ENCODE peak calls at places on chromosomes 4 and X, in nine cellular contexts. One of them, this sample, is unnamed.

GRCh38 chr4:73698217-73698616 is 42.2 kb upstream of the CXCL8 start:
- DNase-seq in brain microvascular endothelial cell: no peak
- DNase-seq in right lobe of liver: no peak
- DNase-seq in IMR-90: peak
- DNase-seq in fibroblast of mammary gland: peak
- DNase-seq in GM06990: no peak
- DNase-seq in HFF-Myc: no peak
- DNase-seq in upper lobe of right lung: no peak
- DNase-seq in thoracic aorta: no peak
- DNase-seq in this sample: no peak

GRCh38 chr4:24753519-24753918 is 41.9 kb upstream of the SOD3 start:
- DNase-seq in brain microvascular endothelial cell: peak
- DNase-seq in right lobe of liver: no peak
- DNase-seq in IMR-90: peak
- DNase-seq in fibroblast of mammary gland: peak
- DNase-seq in GM06990: no peak
- DNase-seq in HFF-Myc: no peak
- DNase-seq in upper lobe of right lung: no peak
- DNase-seq in thoracic aorta: no peak
- DNase-seq in this sample: no peak

GRCh38 chr4:3513807-3514206 is 18.4 kb downstream of the LRPAP1 start:
- DNase-seq in brain microvascular endothelial cell: no peak
- DNase-seq in right lobe of liver: no peak
- DNase-seq in IMR-90: no peak
- DNase-seq in fibroblast of mammary gland: no peak
- DNase-seq in GM06990: no peak
- DNase-seq in HFF-Myc: no peak
- DNase-seq in upper lobe of right lung: no peak
- DNase-seq in thoracic aorta: no peak
- DNase-seq in this sample: no peak

GRCh38 chr4:76558391-76559235 is 123.6 kb downstream of the SHROOM3 start:
- DNase-seq in brain microvascular endothelial cell: no peak
- DNase-seq in right lobe of liver: no peak
- DNase-seq in IMR-90: peak
- DNase-seq in fibroblast of mammary gland: no peak
- DNase-seq in GM06990: no peak
- DNase-seq in HFF-Myc: no peak
- DNase-seq in upper lobe of right lung: no peak
- DNase-seq in thoracic aorta: no peak
- DNase-seq in this sample: no peak

GRCh38 chrX:108537005-108537404 is 97.4 kb downstream of the COL4A5 start:
- DNase-seq in brain microvascular endothelial cell: peak
- DNase-seq in right lobe of liver: no peak
- DNase-seq in IMR-90: peak
- DNase-seq in fibroblast of mammary gland: peak
- DNase-seq in GM06990: no peak
- DNase-seq in HFF-Myc: no peak
- DNase-seq in upper lobe of right lung: no peak
- DNase-seq in thoracic aorta: no peak
- DNase-seq in this sample: no peak

GRCh38 chr4:71230258-71230594 is 108.6 kb upstream of the SLC4A4 start:
- DNase-seq in brain microvascular endothelial cell: no peak
- DNase-seq in right lobe of liver: peak
- DNase-seq in IMR-90: peak
- DNase-seq in fibroblast of mammary gland: no peak
- DNase-seq in GM06990: no peak
- DNase-seq in HFF-Myc: no peak
- DNase-seq in upper lobe of right lung: no peak
- DNase-seq in thoracic aorta: no peak
- DNase-seq in this sample: no peak

GRCh38 chr4:53196872-53197759 is 168.7 kb downstream of the SCFD2 start:
- DNase-seq in brain microvascular endothelial cell: peak
- DNase-seq in right lobe of liver: no peak
- DNase-seq in IMR-90: peak
- DNase-seq in fibroblast of mammary gland: peak
- DNase-seq in GM06990: no peak
- DNase-seq in HFF-Myc: peak
- DNase-seq in upper lobe of right lung: no peak
- DNase-seq in thoracic aorta: no peak
- DNase-seq in this sample: no peak

GRCh38 chr4:43411226-43411625 is 518.7 kb downstream of the GRXCR1 start:
- DNase-seq in brain microvascular endothelial cell: no peak
- DNase-seq in right lobe of liver: no peak
- DNase-seq in IMR-90: peak
- DNase-seq in fibroblast of mammary gland: peak
- DNase-seq in GM06990: no peak
- DNase-seq in HFF-Myc: no peak
- DNase-seq in upper lobe of right lung: no peak
- DNase-seq in thoracic aorta: no peak
- DNase-seq in this sample: no peak

GRCh38 chr4:22869235-22869634 is 176.5 kb downstream of the GBA3 start:
- DNase-seq in brain microvascular endothelial cell: no peak
- DNase-seq in right lobe of liver: no peak
- DNase-seq in IMR-90: no peak
- DNase-seq in fibroblast of mammary gland: no peak
- DNase-seq in GM06990: no peak
- DNase-seq in HFF-Myc: no peak
- DNase-seq in upper lobe of right lung: no peak
- DNase-seq in thoracic aorta: no peak
- DNase-seq in this sample: no peak

GRCh38 chr4:150056569-150056968 is 21.7 kb upstream of the DCLK2 start:
- DNase-seq in brain microvascular endothelial cell: no peak
- DNase-seq in right lobe of liver: no peak
- DNase-seq in IMR-90: peak
- DNase-seq in fibroblast of mammary gland: peak
- DNase-seq in GM06990: no peak
- DNase-seq in HFF-Myc: no peak
- DNase-seq in upper lobe of right lung: no peak
- DNase-seq in thoracic aorta: no peak
- DNase-seq in this sample: no peak

GRCh38 chr4:17511950-17512795 is at the start of gene QDPR:
- DNase-seq in brain microvascular endothelial cell: peak
- DNase-seq in right lobe of liver: peak
- DNase-seq in IMR-90: peak
- DNase-seq in fibroblast of mammary gland: peak
- DNase-seq in GM06990: peak
- DNase-seq in HFF-Myc: no peak
- DNase-seq in upper lobe of right lung: peak
- DNase-seq in thoracic aorta: no peak
- DNase-seq in this sample: peak

GRCh38 chrX:10121787-10122186 is 35.0 kb upstream of the CLCN4 start:
- DNase-seq in brain microvascular endothelial cell: peak
- DNase-seq in right lobe of liver: no peak
- DNase-seq in IMR-90: no peak
- DNase-seq in fibroblast of mammary gland: no peak
- DNase-seq in GM06990: peak
- DNase-seq in HFF-Myc: no peak
- DNase-seq in upper lobe of right lung: no peak
- DNase-seq in thoracic aorta: no peak
- DNase-seq in this sample: no peak

GRCh38 chr4:2763511-2763967 is 7.4 kb upstream of the TNIP2 start:
- DNase-seq in brain microvascular endothelial cell: no peak
- DNase-seq in right lobe of liver: no peak
- DNase-seq in IMR-90: no peak
- DNase-seq in fibroblast of mammary gland: peak
- DNase-seq in GM06990: no peak
- DNase-seq in HFF-Myc: no peak
- DNase-seq in upper lobe of right lung: no peak
- DNase-seq in thoracic aorta: no peak
- DNase-seq in this sample: no peak

GRCh38 chr4:156892695-156893211 is 78.8 kb downstream of the PDGFC start:
- DNase-seq in brain microvascular endothelial cell: no peak
- DNase-seq in right lobe of liver: no peak
- DNase-seq in IMR-90: no peak
- DNase-seq in fibroblast of mammary gland: no peak
- DNase-seq in GM06990: no peak
- DNase-seq in HFF-Myc: no peak
- DNase-seq in upper lobe of right lung: no peak
- DNase-seq in thoracic aorta: no peak
- DNase-seq in this sample: no peak

GRCh38 chr4:26206981-26207380 is 113.8 kb upstream of the RBPJ start:
- DNase-seq in brain microvascular endothelial cell: no peak
- DNase-seq in right lobe of liver: no peak
- DNase-seq in IMR-90: no peak
- DNase-seq in fibroblast of mammary gland: peak
- DNase-seq in GM06990: no peak
- DNase-seq in HFF-Myc: no peak
- DNase-seq in upper lobe of right lung: no peak
- DNase-seq in thoracic aorta: no peak
- DNase-seq in this sample: no peak

GRCh38 chrX:18424482-18425198 is 768 bp upstream of the CDKL5 start:
- DNase-seq in brain microvascular endothelial cell: peak
- DNase-seq in right lobe of liver: peak
- DNase-seq in IMR-90: peak
- DNase-seq in fibroblast of mammary gland: peak
- DNase-seq in GM06990: peak
- DNase-seq in HFF-Myc: no peak
- DNase-seq in upper lobe of right lung: peak
- DNase-seq in thoracic aorta: no peak
- DNase-seq in this sample: no peak

GRCh38 chr4:40301592-40301991 is 33.5 kb upstream of the CHRNA9 start:
- DNase-seq in brain microvascular endothelial cell: no peak
- DNase-seq in right lobe of liver: no peak
- DNase-seq in IMR-90: no peak
- DNase-seq in fibroblast of mammary gland: no peak
- DNase-seq in GM06990: peak
- DNase-seq in HFF-Myc: no peak
- DNase-seq in upper lobe of right lung: no peak
- DNase-seq in thoracic aorta: no peak
- DNase-seq in this sample: no peak

GRCh38 chr4:144754562-144755410 is 108.8 kb downstream of the HHIP start:
- DNase-seq in brain microvascular endothelial cell: peak
- DNase-seq in right lobe of liver: no peak
- DNase-seq in IMR-90: peak
- DNase-seq in fibroblast of mammary gland: peak
- DNase-seq in GM06990: no peak
- DNase-seq in HFF-Myc: no peak
- DNase-seq in upper lobe of right lung: no peak
- DNase-seq in thoracic aorta: no peak
- DNase-seq in this sample: no peak
- TF ChIP-seq CTCF in brain microvascular endothelial cell: peak
- TF ChIP-seq CTCF in right lobe of liver: no peak
- TF ChIP-seq CTCF in IMR-90: peak
- TF ChIP-seq CTCF in fibroblast of mammary gland: peak
- TF ChIP-seq CTCF in GM06990: peak
- TF ChIP-seq CTCF in HFF-Myc: peak
- TF ChIP-seq CTCF in upper lobe of right lung: peak
- TF ChIP-seq CTCF in thoracic aorta: no peak
- TF ChIP-seq CTCF in this sample: no peak

DNA sequence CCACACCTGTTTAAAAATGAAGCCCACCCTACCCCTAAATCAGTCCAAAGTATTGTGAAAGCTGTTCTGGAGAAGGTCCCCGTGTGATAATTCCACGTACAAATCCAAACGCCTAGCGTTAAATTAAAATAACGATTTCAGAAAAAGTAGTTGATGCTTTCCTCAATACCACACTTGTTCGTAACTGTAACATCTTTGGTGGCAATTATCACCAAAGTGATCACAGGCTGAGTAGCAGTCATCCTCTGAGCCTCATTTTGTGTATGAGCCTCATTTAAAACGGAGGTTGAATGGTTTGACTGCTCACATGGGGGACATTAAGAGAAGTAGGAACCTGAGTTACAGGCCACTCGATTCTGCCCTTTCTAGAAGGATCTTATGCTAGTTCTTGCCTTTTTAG is 92.9 kb downstream of the GEMIN8 start:
- DNase-seq in brain microvascular endothelial cell: no peak
- DNase-seq in right lobe of liver: no peak
- DNase-seq in IMR-90: no peak
- DNase-seq in fibroblast of mammary gland: no peak
- DNase-seq in GM06990: no peak
- DNase-seq in HFF-Myc: no peak
- DNase-seq in upper lobe of right lung: no peak
- DNase-seq in thoracic aorta: no peak
- DNase-seq in this sample: no peak
- H3K4me3 ChIP-seq in brain microvascular endothelial cell: no peak
- H3K4me3 ChIP-seq in right lobe of liver: no peak
- H3K4me3 ChIP-seq in IMR-90: no peak
- H3K4me3 ChIP-seq in fibroblast of mammary gland: peak
- H3K4me3 ChIP-seq in GM06990: no peak
- H3K4me3 ChIP-seq in HFF-Myc: no peak
- H3K4me3 ChIP-seq in upper lobe of right lung: no peak
- H3K4me3 ChIP-seq in thoracic aorta: no peak
- H3K4me3 ChIP-seq in this sample: no peak

GRCh38 chrX:46573331-46573895 is at the start of gene CHST7:
- DNase-seq in brain microvascular endothelial cell: peak
- DNase-seq in right lobe of liver: peak
- DNase-seq in IMR-90: peak
- DNase-seq in fibroblast of mammary gland: peak
- DNase-seq in GM06990: peak
- DNase-seq in HFF-Myc: no peak
- DNase-seq in upper lobe of right lung: peak
- DNase-seq in thoracic aorta: peak
- DNase-seq in this sample: peak
- TF ChIP-seq CTCF in brain microvascular endothelial cell: peak
- TF ChIP-seq CTCF in right lobe of liver: peak
- TF ChIP-seq CTCF in IMR-90: peak
- TF ChIP-seq CTCF in fibroblast of mammary gland: peak
- TF ChIP-seq CTCF in GM06990: peak
- TF ChIP-seq CTCF in HFF-Myc: peak
- TF ChIP-seq CTCF in upper lobe of right lung: peak
- TF ChIP-seq CTCF in thoracic aorta: no peak
- TF ChIP-seq CTCF in this sample: no peak

DNA sequence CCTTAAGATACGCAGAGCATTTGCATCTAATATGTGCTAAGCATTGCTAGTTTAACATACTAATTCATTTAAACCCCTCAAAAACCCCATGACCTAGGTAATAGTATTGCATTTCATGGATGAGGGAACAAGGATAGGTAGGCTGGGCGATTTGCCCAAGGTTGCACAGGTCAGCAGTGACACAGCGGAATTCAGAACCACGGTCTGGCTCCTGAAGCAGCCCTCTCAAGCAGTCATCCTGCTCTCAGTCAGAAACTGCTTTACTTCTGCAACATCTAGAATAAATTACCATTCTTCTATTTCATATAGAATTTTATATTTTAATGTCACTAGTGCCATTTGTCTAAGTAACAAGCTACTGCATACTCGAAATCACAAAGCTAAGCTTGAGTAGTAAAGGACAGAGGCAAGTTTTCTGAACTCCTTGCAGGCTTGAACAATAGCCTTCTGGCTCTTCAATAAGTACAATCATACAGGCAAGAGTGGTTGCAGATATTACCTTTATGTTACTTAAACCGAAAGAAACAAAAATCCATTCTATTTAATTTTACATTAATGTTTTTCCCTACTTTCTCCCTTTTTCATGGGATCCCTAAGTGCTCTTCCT is 555 bp upstream of the SPP1 start:
- DNase-seq in brain microvascular endothelial cell: no peak
- DNase-seq in right lobe of liver: peak
- DNase-seq in IMR-90: peak
- DNase-seq in fibroblast of mammary gland: no peak
- DNase-seq in GM06990: no peak
- DNase-seq in HFF-Myc: no peak
- DNase-seq in upper lobe of right lung: no peak
- DNase-seq in thoracic aorta: no peak
- DNase-seq in this sample: no peak
- H3K4me3 ChIP-seq in brain microvascular endothelial cell: no peak
- H3K4me3 ChIP-seq in right lobe of liver: no peak
- H3K4me3 ChIP-seq in IMR-90: no peak
- H3K4me3 ChIP-seq in fibroblast of mammary gland: no peak
- H3K4me3 ChIP-seq in GM06990: no peak
- H3K4me3 ChIP-seq in HFF-Myc: no peak
- H3K4me3 ChIP-seq in upper lobe of right lung: no peak
- H3K4me3 ChIP-seq in thoracic aorta: peak
- H3K4me3 ChIP-seq in this sample: no peak

This sample was measured in gastrocnemius medialis.